ENCODE peak calls at places on chromosomes 16 and 17, in four cellular contexts. Y, X, Z and D are unnamed samples.

GRCh38 chr16:77690416-77690815 is 31.9 kb upstream of the NUDT7 start:
- DNase-seq in Y (peak; percentile 5), X (no peak), Z (no peak), D (no peak)

GRCh38 chr17:4150106-4150505 is 7.1 kb downstream of the CYB5D2 start:
- DNase-seq in Y (no peak), X (no peak), Z (no peak), D (no peak)

GRCh38 chr17:31533546-31534155 is 142.2 kb downstream of the RAB11FIP4 start:
- DNase-seq in Y (peak; percentile 45), X (peak; percentile 79), Z (peak; percentile 42), D (no peak)

GRCh38 chr17:15334266-15334665 is 7.1 kb downstream of the TEKT3 start:
- DNase-seq in Y (peak; percentile 49), X (no peak), Z (no peak), D (no peak)

GRCh38 chr17:81179220-81179619 is 13.2 kb upstream of the AATK start:
- DNase-seq in Y (no peak), X (no peak), Z (no peak), D (no peak)

GRCh38 chr17:1473170-1473569 is 17.1 kb upstream of the CRK start:
- DNase-seq in Y (no peak), X (no peak), Z (no peak), D (no peak)

GRCh38 chr17:58376472-58376921 is 24.5 kb upstream of the SUPT4H1 start:
- DNase-seq in Y (no peak), X (no peak), Z (no peak), D (no peak)

GRCh38 chr17:18102640-18103039 is 5.9 kb upstream of the MYO15A start:
- DNase-seq in Y (no peak), X (no peak), Z (no peak), D (no peak)

GRCh38 chr17:15453246-15453645 is 14.2 kb downstream of the CDRT4 start:
- DNase-seq in Y (no peak), X (no peak), Z (no peak), D (no peak)

GRCh38 chr17:17784599-17785264 is 52.1 kb downstream of the SREBF1 start:
- DNase-seq in Y (peak; percentile 71), X (no peak), Z (no peak), D (no peak)

GRCh38 chr17:63930951-63931575 is 1.1 kb downstream of the CD79B start:
- DNase-seq in Y (no peak), X (peak; percentile 18), Z (no peak), D (no peak)

GRCh38 chr17:83155128-83156081 is 76.0 kb downstream of the METRNL start:
- DNase-seq in Y (no peak), X (peak; percentile 61), Z (no peak), D (no peak)

GRCh38 chr17:55660171-55660886 is 62.3 kb downstream of the TMEM100 start:
- DNase-seq in Y (no peak), X (peak; percentile 35), Z (no peak), D (no peak)

GRCh38 chr16:75244844-75245758 is 6.3 kb downstream of the BCAR1 start:
- DNase-seq in Y (peak; percentile 80), X (peak; percentile 98), Z (no peak), D (no peak)

GRCh38 chr17:19004601-19005441 is at the start of gene FAM83G:
- DNase-seq in Y (peak; percentile 87), X (peak; percentile 65), Z (no peak), D (no peak)

GRCh38 chr17:50051082-50051576 is 4.8 kb upstream of the ITGA3 start:
- DNase-seq in Y (peak; percentile 93), X (peak; percentile 71), Z (peak; percentile 89), D (no peak)

GRCh38 chr16:49280022-49280741 is 1.5 kb downstream of the CBLN1 start:
- DNase-seq in Y (no peak), X (no peak), Z (no peak), D (no peak)

DNA sequence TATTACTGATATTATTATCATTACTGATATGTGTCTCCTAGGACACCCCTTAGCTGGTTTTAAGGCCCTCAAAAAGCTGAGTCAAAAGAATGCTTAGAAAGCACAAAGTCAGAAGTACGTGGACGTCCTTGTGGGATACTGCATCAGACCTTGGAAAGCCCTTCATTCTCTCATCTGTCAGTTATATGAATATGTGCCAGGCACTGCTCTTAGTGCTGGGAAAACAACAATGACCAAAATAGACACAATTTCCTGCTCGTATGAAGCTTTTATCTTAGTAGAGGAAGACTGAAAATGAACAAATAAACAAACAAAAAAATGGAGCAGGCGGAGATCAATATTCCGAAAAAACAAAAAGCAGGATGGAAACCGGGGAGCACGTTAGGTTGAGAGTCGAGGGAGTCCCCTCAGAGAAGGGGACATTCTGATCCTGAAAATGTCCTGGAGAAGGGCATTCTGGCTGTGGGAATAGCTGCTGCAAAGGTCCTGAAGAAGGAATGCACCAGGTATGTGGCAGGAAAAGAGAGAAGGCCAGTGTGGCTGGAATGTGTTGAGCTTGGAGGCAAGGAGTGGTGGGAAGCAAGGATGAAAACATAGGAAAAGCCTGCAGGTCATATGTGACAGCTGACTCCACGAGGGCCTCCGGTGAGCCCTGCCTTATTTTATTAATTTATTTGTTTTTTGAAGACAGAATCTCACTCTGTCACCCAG is 15.5 kb upstream of the TMEM94 start:
- DNase-seq in Y (no peak), X (peak; percentile 43), Z (no peak), D (no peak)
- H3K27ac ChIP-seq in Y (no peak overlapping the region), X (peak overlapping the region; percentile 87), Z (no peak overlapping the region), D (no peak overlapping the region)

GRCh38 chr16:68577352-68577853 is 38.3 kb downstream of the ZFP90 start:
- DNase-seq in Y (no peak), X (no peak), Z (no peak), D (no peak)

GRCh38 chr16:68574479-68574878 is 35.4 kb downstream of the ZFP90 start:
- DNase-seq in Y (no peak), X (no peak), Z (no peak), D (no peak)

DNA sequence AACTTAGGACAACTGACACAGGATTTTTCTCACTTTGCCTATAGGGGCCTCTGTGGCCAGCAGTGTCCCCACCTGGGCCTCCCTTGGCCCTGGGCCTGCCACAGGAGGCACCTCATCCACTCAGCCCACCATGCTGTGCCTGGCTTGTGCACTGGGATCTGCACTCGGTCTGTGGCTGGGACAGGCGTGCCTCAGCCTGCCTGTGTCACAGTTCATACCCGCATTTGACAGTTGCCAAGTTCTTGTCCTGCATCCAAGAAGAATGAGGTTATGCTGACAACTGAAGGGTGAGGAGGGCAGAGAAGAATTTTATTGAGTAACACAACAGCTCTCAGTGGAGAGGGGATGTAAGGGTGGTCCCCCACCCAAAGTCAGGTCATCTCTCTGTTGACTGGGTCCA is 36.0 kb downstream of the ZFP90 start:
- DNase-seq in Y (no peak), X (no peak), Z (no peak), D (no peak)
- H3K9me3 ChIP-seq in Y (peaks cover 84% of the 10 kb centered on the region), X (no peaks in the 10 kb centered on the region), Z (peaks cover 20% of the 10 kb centered on the region), D (peaks cover 5% of the 10 kb centered on the region)

DNA sequence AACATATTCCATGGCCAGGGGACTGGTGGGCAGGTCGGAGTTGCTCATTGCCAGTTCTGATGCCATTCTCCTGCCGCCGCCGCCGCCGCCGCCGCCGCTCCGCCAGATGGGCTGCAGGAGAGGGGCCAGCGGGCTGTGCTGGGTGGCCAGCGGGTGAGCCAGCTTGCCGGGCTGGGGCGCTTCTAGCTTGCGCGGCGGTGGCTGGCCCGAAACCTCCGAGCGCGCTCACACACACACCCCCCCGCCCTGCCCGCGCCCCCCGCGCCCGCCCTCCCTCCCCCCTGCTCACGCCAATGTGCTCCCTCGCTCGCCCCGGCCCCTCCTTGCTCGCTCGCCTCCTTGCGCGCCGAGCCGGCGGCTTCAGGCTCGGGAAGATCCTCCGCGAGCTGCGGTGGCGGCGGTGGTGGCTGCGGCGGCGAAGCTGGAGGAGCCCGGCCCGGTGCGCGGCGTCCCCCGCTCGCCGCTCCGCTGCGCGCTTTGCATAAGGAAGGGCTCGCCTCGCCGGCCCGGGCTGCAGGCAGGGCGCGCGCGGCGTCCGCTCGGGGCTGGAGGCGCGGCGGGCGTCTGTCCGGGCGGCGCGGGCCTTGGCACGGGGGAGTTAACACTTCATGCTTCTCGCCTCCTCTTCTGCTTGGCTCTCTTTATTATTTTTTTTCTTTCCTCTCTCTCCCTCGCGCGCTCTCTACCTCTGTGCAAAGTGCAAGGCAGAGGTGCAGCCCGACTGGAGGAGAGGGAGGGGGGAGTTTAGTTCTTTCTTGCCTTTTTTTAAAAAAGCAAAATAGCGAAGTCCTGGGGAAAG is 501 bp downstream of the MAF start:
- DNase-seq in Y (peak; percentile 49), X (peak; percentile 57), Z (no peak), D (no peak)
- H3K27ac ChIP-seq in Y (no peak overlapping the region), X (peak overlapping the region; percentile 71), Z (peak overlapping the region; percentile 63), D (no peak overlapping the region)

GRCh38 chr17:5182597-5183409 is 8.9 kb downstream of the ZNF594 start:
- DNase-seq in Y (no peak), X (no peak), Z (no peak), D (no peak)

GRCh38 chr17:5183410-5183793 is 8.3 kb downstream of the ZNF594 start:
- DNase-seq in Y (no peak), X (no peak), Z (no peak), D (no peak)

GRCh38 chr17:5184284-5184683 is 7.4 kb downstream of the ZNF594 start:
- DNase-seq in Y (no peak), X (no peak), Z (no peak), D (no peak)

GRCh38 chr17:5181509-5182305 is 10.0 kb downstream of the ZNF594 start:
- DNase-seq in Y (no peak), X (no peak), Z (no peak), D (no peak)

GRCh38 chr17:5179003-5179402 is 12.7 kb downstream of the ZNF594 start:
- DNase-seq in Y (no peak), X (no peak), Z (no peak), D (no peak)
- H3K9me3 ChIP-seq in Y (peaks cover 96% of the 10 kb centered on the region), X (peaks cover 13% of the 10 kb centered on the region), Z (peaks cover 40% of the 10 kb centered on the region), D (peaks cover 26% of the 10 kb centered on the region)

DNA sequence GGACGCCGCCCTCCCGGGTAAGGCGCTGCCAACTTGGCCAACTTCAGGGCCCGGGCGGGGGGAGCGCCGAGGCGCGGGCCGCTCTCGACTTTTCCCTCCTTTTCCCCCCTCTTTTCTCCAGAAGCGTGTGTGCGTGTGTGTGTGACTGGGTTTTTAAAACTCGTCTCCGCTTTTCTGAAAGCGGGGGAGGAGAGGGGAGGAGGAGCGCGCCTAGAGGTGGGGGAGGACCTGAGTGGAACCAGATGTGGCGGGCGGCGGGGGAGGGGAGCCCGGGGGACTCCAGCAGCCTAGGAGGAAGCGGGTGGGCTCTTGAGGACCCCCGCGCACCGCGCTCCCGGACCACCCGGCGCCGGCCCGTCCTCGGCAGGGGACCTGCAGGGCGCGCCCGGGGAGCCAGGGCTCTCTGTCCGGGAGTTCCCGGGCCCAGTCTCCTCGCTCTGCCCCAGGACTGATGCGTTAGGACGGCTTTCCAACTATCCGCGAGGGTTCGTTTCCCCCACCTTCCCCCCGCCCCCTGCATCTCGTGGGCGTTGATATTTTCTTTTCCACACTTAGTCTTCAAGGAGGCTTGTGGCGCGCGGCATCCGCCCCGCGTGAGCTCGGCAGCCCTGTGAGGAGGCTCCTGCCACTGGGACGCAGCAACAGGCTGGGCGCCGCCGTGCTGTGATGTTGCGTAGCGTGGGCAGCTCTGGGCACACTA is 584 bp downstream of the MRC2 start:
- DNase-seq in Y (peak; percentile 66), X (peak; percentile 85), Z (no peak), D (no peak)
- H3K27ac ChIP-seq in Y (peak overlapping the region; percentile 95), X (peak overlapping the region; percentile 86), Z (peak overlapping the region; percentile 40), D (no peak overlapping the region)

DNA sequence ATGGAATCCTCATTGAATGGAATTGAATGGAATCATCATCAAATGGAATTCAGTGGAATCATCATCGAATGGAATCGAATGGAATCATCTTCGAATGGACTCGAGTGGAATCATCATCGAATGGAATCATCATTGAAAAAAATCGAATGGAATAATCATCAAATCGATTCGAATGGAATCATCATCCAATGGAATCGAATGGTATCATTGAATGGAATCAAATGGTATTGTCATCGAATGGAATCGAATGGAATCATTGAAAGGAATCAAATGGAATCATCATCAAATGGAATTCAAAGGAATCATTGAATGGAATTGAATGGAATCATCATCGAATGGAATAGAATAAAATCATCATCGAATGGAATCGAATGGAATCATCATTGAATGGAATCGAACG is 619.3 kb downstream of the TP53TG3F start:
- DNase-seq in Y (no peak), X (peak; percentile 54), Z (peak; percentile 52), D (no peak)
- H3K9me3 ChIP-seq in Y (peaks cover 8% of the 10 kb centered on the region), X (peaks cover 10% of the 10 kb centered on the region), Z (peaks cover 3% of the 10 kb centered on the region), D (no peaks in the 10 kb centered on the region)

GRCh38 chr17:66542967-66543525 is 240.6 kb downstream of the PRKCA start:
- DNase-seq in Y (no peak), X (peak; percentile 72), Z (no peak), D (no peak)
- H3K27ac ChIP-seq in Y (peak overlapping the region; percentile 67), X (no peak overlapping the region), Z (no peak overlapping the region), D (no peak overlapping the region)